ENCODE peak calls at places on chromosomes 11 and 22, in six cellular contexts. O is IMR-90, Y is RPMI8226, Q is BE2C, Z is right cardiac atrium, D is activated T-cell treated with anti-CD3 and anti-CD28 coated beads for 1 hour. E is an unnamed sample.

GRCh38 chr11:77207618-77208313 is 79.7 kb downstream of the MYO7A start:
- DNase-seq in O (no peak), Y (no peak), Q (no peak), Z (peak; percentile 46), D (no peak), E (peak; percentile 41)

GRCh38 chr11:82775736-82776346 is 42.2 kb upstream of the FAM181B start:
- DNase-seq in O (peak; percentile 47), Y (peak; percentile 85), Q (peak; percentile 75), Z (no peak), D (no peak), E (no peak)

GRCh38 chr11:90874971-90875370 is 652.1 kb upstream of the CHORDC1 start:
- DNase-seq in O (no peak), Y (no peak), Q (no peak), Z (no peak), D (no peak), E (no peak)

GRCh38 chr11:40537734-40538133 is 921.7 kb downstream of the LRRC4C start:
- DNase-seq in O (no peak), Y (no peak), Q (no peak), Z (no peak), D (no peak), E (no peak)

GRCh38 chr11:65524010-65524746 is 705 bp upstream of the SCYL1 start:
- DNase-seq in O (no peak), Y (no peak), Q (no peak), Z (peak; percentile 74), D (no peak), E (peak; percentile 72)

GRCh38 chr22:49811014-49811791 is 16.5 kb downstream of the BRD1 start:
- DNase-seq in O (no peak), Y (no peak), Q (no peak), Z (no peak), D (no peak), E (no peak)

GRCh38 chr11:6568191-6568918 is 35.1 kb downstream of the RRP8 start:
- DNase-seq in O (peak; percentile 65), Y (peak; percentile 94), Q (peak; percentile 57), Z (peak; percentile 42), D (no peak), E (peak; percentile 64)

GRCh38 chr22:44701824-44702478 is at the start of gene PRR5:
- DNase-seq in O (peak; percentile 91), Y (peak; percentile 88), Q (peak; percentile 87), Z (peak; percentile 86), D (peak; percentile 65), E (peak; percentile 85)

GRCh38 chr11:5992604-5993251 is 5.9 kb upstream of the OR52L1 start:
- DNase-seq in O (peak; percentile 7), Y (peak; percentile 3), Q (no peak), Z (no peak), D (no peak), E (no peak)

GRCh38 chr11:105202844-105203548 is 63.4 kb upstream of the CARD18 start:
- DNase-seq in O (no peak), Y (peak; percentile 7), Q (no peak), Z (no peak), D (no peak), E (no peak)

GRCh38 chr11:34274712-34275398 is 83.0 kb downstream of the ABTB2 start:
- DNase-seq in O (peak; percentile 98), Y (no peak), Q (peak; percentile 60), Z (peak; percentile 90), D (no peak), E (peak; percentile 88)

GRCh38 chr11:1122356-1123002 is 35.3 kb upstream of the MUC5AC start:
- DNase-seq in O (no peak), Y (no peak), Q (no peak), Z (no peak), D (no peak), E (peak; percentile 32)

GRCh38 chr11:57637626-57638004 is 12.1 kb downstream of the YPEL4 start:
- DNase-seq in O (no peak), Y (no peak), Q (no peak), Z (no peak), D (no peak), E (no peak)

GRCh38 chr22:36334838-36335603 is 52.7 kb downstream of the MYH9 start:
- DNase-seq in O (peak; percentile 84), Y (no peak), Q (peak; percentile 42), Z (no peak), D (no peak), E (no peak)

GRCh38 chr22:44406581-44407403 is 91.2 kb downstream of the RTL6 start:
- DNase-seq in O (peak; percentile 12), Y (no peak), Q (peak; percentile 4), Z (no peak), D (no peak), E (no peak)

GRCh38 chr11:118241191-118242098 is 10.7 kb downstream of the MPZL3 start:
- DNase-seq in O (no peak), Y (peak; percentile 13), Q (no peak), Z (no peak), D (peak; percentile 39), E (no peak)

GRCh38 chr22:45292675-45293402 is 8.1 kb downstream of the UPK3A start:
- DNase-seq in O (no peak), Y (no peak), Q (no peak), Z (no peak), D (no peak), E (no peak)

GRCh38 chr11:122423283-122423682 is 232.2 kb upstream of the UBASH3B start:
- DNase-seq in O (no peak), Y (no peak), Q (no peak), Z (no peak), D (no peak), E (no peak)

GRCh38 chr22:46084376-46084775 is 66.0 kb upstream of the PPARA start:
- DNase-seq in O (no peak), Y (no peak), Q (no peak), Z (peak; percentile 22), D (no peak), E (no peak)

GRCh38 chr11:64044730-64045386 is 9.1 kb downstream of the FLRT1 start:
- DNase-seq in O (no peak), Y (no peak), Q (peak; percentile 53), Z (no peak), D (no peak), E (no peak)

GRCh38 chr11:36065436-36065835 is 121.6 kb downstream of the LDLRAD3 start:
- DNase-seq in O (peak; percentile 68), Y (no peak), Q (no peak), Z (no peak), D (no peak), E (no peak)

GRCh38 chr11:112666253-112666652 is 295.0 kb upstream of the NCAM1 start:
- DNase-seq in O (no peak), Y (no peak), Q (no peak), Z (no peak), D (no peak), E (no peak)

GRCh38 chr22:38012604-38013072 is 28.3 kb upstream of the SOX10 start:
- DNase-seq in O (peak; percentile 85), Y (no peak), Q (no peak), Z (no peak), D (no peak), E (no peak)

GRCh38 chr22:38243007-38243775 is 29.6 kb downstream of the TMEM184B start:
- DNase-seq in O (peak; percentile 78), Y (no peak), Q (peak; percentile 77), Z (peak; percentile 60), D (no peak), E (no peak)

GRCh38 chr22:35376728-35377472 is 4.0 kb upstream of the HMOX1 start:
- DNase-seq in O (peak; percentile 99), Y (peak; percentile 99), Q (peak; percentile 89), Z (peak; percentile 93), D (no peak), E (peak; percentile 93)

GRCh38 chr22:41517172-41518047 is 26.9 kb downstream of the POLR3H start:
- DNase-seq in O (peak; percentile 46), Y (no peak), Q (peak; percentile 76), Z (peak; percentile 66), D (peak; percentile 12), E (peak; percentile 66)

GRCh38 chr11:130131957-130132850 is 27.4 kb upstream of the ST14 start:
- DNase-seq in O (peak; percentile 66), Y (peak; percentile 52), Q (peak; percentile 48), Z (no peak), D (peak; percentile 13), E (no peak)

GRCh38 chr11:61069427-61069826 is 32.9 kb upstream of the CD5 start:
- DNase-seq in O (no peak), Y (no peak), Q (no peak), Z (no peak), D (no peak), E (no peak)

GRCh38 chr22:29520851-29521250 is 32.7 kb downstream of the THOC5 start:
- DNase-seq in O (peak; percentile 91), Y (no peak), Q (no peak), Z (no peak), D (no peak), E (no peak)

GRCh38 chr22:42856179-42856864 is 751 bp downstream of the ARFGAP3 start:
- DNase-seq in O (peak; percentile 22), Y (peak; percentile 34), Q (no peak), Z (peak; percentile 73), D (peak; percentile 47), E (peak; percentile 73)

GRCh38 chr11:134261626-134262488 is 8.5 kb downstream of the ACAD8 start:
- DNase-seq in O (no peak), Y (peak; percentile 25), Q (peak; percentile 57), Z (no peak), D (peak; percentile 22), E (no peak)